ENCODE peak calls at places on chromosomes 4 and X, in five cellular contexts. M is NCI-H524 treated with DMSO at 0.1 percent for 48 hours, Y is anterior cingulate cortex, K is GM12865, F is pancreas. D is an unnamed sample.

GRCh38 chr4:48234575-48234974 is 35.1 kb downstream of the TEC start:
- DNase-seq in Y (no peak), K (no peak), F (no peak), M (no peak), D (no peak)

GRCh38 chr4:41611881-41612871 is 74.2 kb downstream of the LIMCH1 start:
- DNase-seq in F (peak), Y (peak), M (no peak), K (no peak), D (no peak)

GRCh38 chrX:70166601-70167590 is 10.4 kb upstream of the DGAT2L6 start:
- DNase-seq in K (no peak), F (no peak), Y (no peak), M (no peak), D (no peak)

GRCh38 chrX:135520022-135520552 is 373 bp upstream of the INTS6L start:
- DNase-seq in K (no peak), Y (no peak), M (no peak), F (no peak), D (no peak)

GRCh38 chr4:153362184-153362583 is 17.7 kb downstream of the MND1 start:
- DNase-seq in Y (no peak), K (no peak), M (no peak), F (no peak), D (no peak)

GRCh38 chr4:101252721-101253120 is 94.6 kb downstream of the PPP3CA start:
- DNase-seq in M (peak), F (no peak), Y (no peak), K (peak), D (no peak)

GRCh38 chr4:119034276-119035008 is 101.2 kb upstream of the MYOZ2 start:
- DNase-seq in M (no peak), K (no peak), F (no peak), Y (no peak), D (no peak)

GRCh38 chr4:22500128-22500611 is 15.7 kb downstream of the ADGRA3 start:
- DNase-seq in Y (no peak), F (no peak), M (no peak), K (no peak), D (peak)

GRCh38 chr4:173517781-173518371 is 12.2 kb downstream of the HAND2 start:
- DNase-seq in K (no peak), Y (no peak), M (no peak), F (no peak), D (no peak)

GRCh38 chr4:1405636-1406415 is 416 bp downstream of the NKX1-1 start:
- DNase-seq in F (no peak), Y (no peak), K (no peak), M (no peak), D (peak)

GRCh38 chr4:139655116-139655515 is 10.5 kb upstream of the MGST2 start:
- DNase-seq in F (no peak), M (no peak), Y (no peak), K (peak), D (no peak)

GRCh38 chrX:48831909-48832291 is 3.5 kb downstream of the PCSK1N start:
- DNase-seq in F (no peak), M (no peak), Y (no peak), K (no peak), D (no peak)

GRCh38 chr4:24594887-24595286 is 10.5 kb upstream of the DHX15 start:
- DNase-seq in F (no peak), M (no peak), K (no peak), Y (no peak), D (no peak)

GRCh38 chrX:108892501-108892900 is 156.1 kb upstream of the IRS4 start:
- DNase-seq in K (no peak), F (no peak), Y (no peak), M (no peak), D (no peak)

GRCh38 chr4:20299515-20299914 is 47.8 kb downstream of the SLIT2 start:
- DNase-seq in F (no peak), M (no peak), Y (no peak), K (peak), D (no peak)

GRCh38 chr4:38565271-38566199 is 98.5 kb upstream of the KLF3 start:
- DNase-seq in M (no peak), Y (no peak), F (no peak), K (no peak), D (no peak)

GRCh38 chr4:13176603-13177190 is 307.4 kb downstream of the RAB28 start:
- DNase-seq in Y (no peak), M (no peak), F (no peak), K (no peak), D (no peak)

GRCh38 chrX:19214248-19214787 is 92.0 kb upstream of the ADGRG2 start:
- DNase-seq in M (no peak), F (no peak), K (no peak), Y (no peak), D (no peak)

GRCh38 chrX:18210470-18210869 is 10.2 kb downstream of the BEND2 start:
- DNase-seq in K (no peak), F (no peak), Y (no peak), M (no peak), D (no peak)

GRCh38 chrX:136752796-136753195 is 27.9 kb downstream of the ARHGEF6 start:
- DNase-seq in F (no peak), M (no peak), Y (no peak), K (no peak), D (no peak)

GRCh38 chr4:86218721-86219481 is 141.0 kb downstream of the MAPK10 start:
- DNase-seq in F (no peak), M (no peak), K (no peak), Y (no peak), D (no peak)

GRCh38 chr4:48798117-48798516 is 18.0 kb upstream of the FRYL start:
- DNase-seq in M (no peak), F (no peak), Y (no peak), K (no peak), D (no peak)

GRCh38 chrX:17732138-17732783 is 5.0 kb upstream of the SCML1 start:
- DNase-seq in Y (no peak), M (no peak), F (no peak), K (no peak), D (no peak)

GRCh38 chr4:74314944-74315343 is 6.7 kb downstream of the EPGN start:
- DNase-seq in K (no peak), Y (no peak), F (no peak), M (no peak), D (no peak)

GRCh38 chr4:25638221-25638601 is 17.4 kb upstream of the SLC34A2 start:
- DNase-seq in K (no peak), F (no peak), Y (no peak), M (no peak), D (no peak)

GRCh38 chrX:39972340-39972739 is 125.4 kb downstream of the BCOR start:
- DNase-seq in K (no peak), M (no peak), Y (no peak), F (no peak), D (no peak)

GRCh38 chrX:110145854-110146253 is 142.9 kb downstream of the TMEM164 start:
- DNase-seq in Y (peak), F (no peak), M (no peak), K (peak), D (no peak)

GRCh38 chr4:65661469-65661868 is 8.8 kb downstream of the EPHA5 start:
- DNase-seq in M (no peak), K (no peak), Y (peak), F (peak), D (peak)

GRCh38 chr4:105587851-105588250 is 35.4 kb downstream of the ARHGEF38 start:
- DNase-seq in K (no peak), Y (no peak), M (no peak), F (no peak), D (no peak)

GRCh38 chrX:10254746-10255145 is 98.0 kb downstream of the CLCN4 start:
- DNase-seq in F (no peak), K (no peak), Y (no peak), M (no peak), D (no peak)

GRCh38 chrX:105882581-105883275 is 60.4 kb downstream of the NRK start:
- DNase-seq in F (no peak), M (peak), Y (no peak), K (no peak), D (no peak)